ENCODE peak calls at places on chromosome 7, in eight cellular contexts. One of them, this sample, is unnamed.

GRCh38 chr7:132430863-132431822 is 145.1 kb downstream of the PLXNA4 start:
- DNase-seq in endothelial cell of umbilical vein: peak; percentile 92
- DNase-seq in sigmoid colon: peak; percentile 80
- DNase-seq in SK-N-SH: peak; percentile 47
- DNase-seq in vagina: no peak
- DNase-seq in Panc1: no peak
- DNase-seq in suprapubic skin: no peak
- DNase-seq in HCT116: no peak
- DNase-seq in this sample: no peak

GRCh38 chr7:132687981-132688383 is 111.7 kb upstream of the PLXNA4 start:
- DNase-seq in vagina: no peak
- DNase-seq in SK-N-SH: peak; percentile 38
- DNase-seq in suprapubic skin: no peak
- DNase-seq in Panc1: no peak
- DNase-seq in HCT116: no peak
- DNase-seq in sigmoid colon: no peak
- DNase-seq in endothelial cell of umbilical vein: no peak
- DNase-seq in this sample: no peak

GRCh38 chr7:418636-419280 is 100.9 kb downstream of the PDGFA start:
- DNase-seq in sigmoid colon: peak; percentile 61
- DNase-seq in endothelial cell of umbilical vein: no peak
- DNase-seq in suprapubic skin: no peak
- DNase-seq in SK-N-SH: peak; percentile 29
- DNase-seq in vagina: no peak
- DNase-seq in HCT116: no peak
- DNase-seq in Panc1: no peak
- DNase-seq in this sample: no peak

GRCh38 chr7:134891262-134892001 is 94.9 kb upstream of the AGBL3 start:
- DNase-seq in Panc1: peak; percentile 79
- DNase-seq in HCT116: peak; percentile 94
- DNase-seq in suprapubic skin: peak; percentile 91
- DNase-seq in sigmoid colon: peak; percentile 94
- DNase-seq in SK-N-SH: peak; percentile 88
- DNase-seq in endothelial cell of umbilical vein: no peak
- DNase-seq in vagina: peak; percentile 95
- DNase-seq in this sample: no peak

GRCh38 chr7:31327071-31327470 is 13.5 kb downstream of the NEUROD6 start:
- DNase-seq in HCT116: no peak
- DNase-seq in SK-N-SH: no peak
- DNase-seq in Panc1: no peak
- DNase-seq in suprapubic skin: no peak
- DNase-seq in vagina: no peak
- DNase-seq in endothelial cell of umbilical vein: no peak
- DNase-seq in sigmoid colon: no peak
- DNase-seq in this sample: no peak

GRCh38 chr7:46153951-46154787 is 233.1 kb upstream of the IGFBP3 start:
- DNase-seq in endothelial cell of umbilical vein: no peak
- DNase-seq in SK-N-SH: no peak
- DNase-seq in Panc1: no peak
- DNase-seq in suprapubic skin: no peak
- DNase-seq in HCT116: no peak
- DNase-seq in vagina: no peak
- DNase-seq in sigmoid colon: no peak
- DNase-seq in this sample: no peak

GRCh38 chr7:116030626-116031276 is at the start of gene TFEC:
- DNase-seq in endothelial cell of umbilical vein: peak; percentile 62
- DNase-seq in suprapubic skin: no peak
- DNase-seq in SK-N-SH: no peak
- DNase-seq in Panc1: no peak
- DNase-seq in HCT116: no peak
- DNase-seq in vagina: no peak
- DNase-seq in sigmoid colon: no peak
- DNase-seq in this sample: peak; percentile 92

GRCh38 chr7:91267558-91267955 is 3.3 kb downstream of the FZD1 start:
- DNase-seq in endothelial cell of umbilical vein: no peak
- DNase-seq in sigmoid colon: no peak
- DNase-seq in suprapubic skin: no peak
- DNase-seq in Panc1: no peak
- DNase-seq in vagina: no peak
- DNase-seq in HCT116: no peak
- DNase-seq in SK-N-SH: no peak
- DNase-seq in this sample: no peak

GRCh38 chr7:1103009-1103788 is 15.3 kb downstream of the GPER1 start:
- DNase-seq in SK-N-SH: no peak
- DNase-seq in Panc1: no peak
- DNase-seq in vagina: no peak
- DNase-seq in endothelial cell of umbilical vein: no peak
- DNase-seq in sigmoid colon: no peak
- DNase-seq in suprapubic skin: no peak
- DNase-seq in HCT116: no peak
- DNase-seq in this sample: no peak

GRCh38 chr7:134016942-134017303 is 110.2 kb upstream of the LRGUK start:
- DNase-seq in SK-N-SH: no peak
- DNase-seq in endothelial cell of umbilical vein: no peak
- DNase-seq in vagina: no peak
- DNase-seq in sigmoid colon: no peak
- DNase-seq in Panc1: no peak
- DNase-seq in suprapubic skin: no peak
- DNase-seq in HCT116: no peak
- DNase-seq in this sample: no peak

GRCh38 chr7:149194799-149195179 is 557 bp upstream of the ZNF282 start:
- DNase-seq in vagina: no peak
- DNase-seq in Panc1: no peak
- DNase-seq in HCT116: no peak
- DNase-seq in endothelial cell of umbilical vein: no peak
- DNase-seq in sigmoid colon: peak; percentile 39
- DNase-seq in SK-N-SH: no peak
- DNase-seq in suprapubic skin: no peak
- DNase-seq in this sample: no peak

GRCh38 chr7:13551503-13551902 is 438.0 kb downstream of the ETV1 start:
- DNase-seq in HCT116: no peak
- DNase-seq in sigmoid colon: no peak
- DNase-seq in Panc1: no peak
- DNase-seq in endothelial cell of umbilical vein: no peak
- DNase-seq in suprapubic skin: no peak
- DNase-seq in SK-N-SH: no peak
- DNase-seq in vagina: no peak
- DNase-seq in this sample: no peak

GRCh38 chr7:98265841-98266271 is 13.8 kb upstream of the TECPR1 start:
- DNase-seq in suprapubic skin: no peak
- DNase-seq in sigmoid colon: no peak
- DNase-seq in endothelial cell of umbilical vein: peak; percentile 59
- DNase-seq in HCT116: no peak
- DNase-seq in SK-N-SH: no peak
- DNase-seq in vagina: no peak
- DNase-seq in Panc1: no peak
- DNase-seq in this sample: no peak

GRCh38 chr7:40899151-40899550 is 764.3 kb downstream of the SUGCT start:
- DNase-seq in Panc1: no peak
- DNase-seq in vagina: no peak
- DNase-seq in SK-N-SH: no peak
- DNase-seq in suprapubic skin: peak; percentile 63
- DNase-seq in HCT116: no peak
- DNase-seq in sigmoid colon: peak; percentile 93
- DNase-seq in endothelial cell of umbilical vein: no peak
- DNase-seq in this sample: no peak

GRCh38 chr7:44881066-44881600 is 4.2 kb downstream of the PURB start:
- DNase-seq in sigmoid colon: no peak
- DNase-seq in HCT116: no peak
- DNase-seq in suprapubic skin: no peak
- DNase-seq in Panc1: no peak
- DNase-seq in vagina: no peak
- DNase-seq in endothelial cell of umbilical vein: peak; percentile 82
- DNase-seq in SK-N-SH: no peak
- DNase-seq in this sample: no peak

GRCh38 chr7:140625908-140626868 is 14.4 kb downstream of the DENND2A start:
- DNase-seq in vagina: peak; percentile 97
- DNase-seq in sigmoid colon: peak; percentile 98
- DNase-seq in suprapubic skin: peak; percentile 92
- DNase-seq in SK-N-SH: peak; percentile 69
- DNase-seq in HCT116: no peak
- DNase-seq in endothelial cell of umbilical vein: peak; percentile 60
- DNase-seq in Panc1: no peak
- DNase-seq in this sample: peak; percentile 5

GRCh38 chr7:46143949-46144917 is 223.2 kb upstream of the IGFBP3 start:
- DNase-seq in vagina: no peak
- DNase-seq in SK-N-SH: no peak
- DNase-seq in suprapubic skin: no peak
- DNase-seq in sigmoid colon: no peak
- DNase-seq in endothelial cell of umbilical vein: no peak
- DNase-seq in HCT116: no peak
- DNase-seq in Panc1: no peak
- DNase-seq in this sample: no peak

GRCh38 chr7:36153571-36154097 is 580 bp downstream of the EEPD1 start:
- DNase-seq in endothelial cell of umbilical vein: no peak
- DNase-seq in Panc1: no peak
- DNase-seq in suprapubic skin: peak; percentile 80
- DNase-seq in HCT116: no peak
- DNase-seq in sigmoid colon: peak; percentile 77
- DNase-seq in vagina: no peak
- DNase-seq in SK-N-SH: no peak
- DNase-seq in this sample: no peak

GRCh38 chr7:1200045-1200444 is 32.6 kb upstream of the UNCX start:
- DNase-seq in vagina: no peak
- DNase-seq in Panc1: no peak
- DNase-seq in suprapubic skin: no peak
- DNase-seq in HCT116: no peak
- DNase-seq in sigmoid colon: no peak
- DNase-seq in SK-N-SH: no peak
- DNase-seq in endothelial cell of umbilical vein: no peak
- DNase-seq in this sample: peak; percentile 12

GRCh38 chr7:135316648-135317313 is 83.1 kb downstream of the STRA8 start:
- DNase-seq in suprapubic skin: no peak
- DNase-seq in endothelial cell of umbilical vein: no peak
- DNase-seq in Panc1: no peak
- DNase-seq in SK-N-SH: no peak
- DNase-seq in vagina: no peak
- DNase-seq in HCT116: no peak
- DNase-seq in sigmoid colon: no peak
- DNase-seq in this sample: no peak

GRCh38 chr7:45696476-45696875 is 122.3 kb downstream of the ADCY1 start:
- DNase-seq in endothelial cell of umbilical vein: no peak
- DNase-seq in sigmoid colon: no peak
- DNase-seq in SK-N-SH: no peak
- DNase-seq in HCT116: no peak
- DNase-seq in Panc1: no peak
- DNase-seq in suprapubic skin: no peak
- DNase-seq in vagina: peak; percentile 65
- DNase-seq in this sample: no peak

GRCh38 chr7:46908770-46909169 is 673.1 kb downstream of the TNS3 start:
- DNase-seq in suprapubic skin: no peak
- DNase-seq in SK-N-SH: no peak
- DNase-seq in HCT116: no peak
- DNase-seq in endothelial cell of umbilical vein: peak; percentile 49
- DNase-seq in Panc1: no peak
- DNase-seq in vagina: no peak
- DNase-seq in sigmoid colon: no peak
- DNase-seq in this sample: no peak

GRCh38 chr7:2529161-2530075 is 9.8 kb downstream of the LFNG start:
- DNase-seq in HCT116: no peak
- DNase-seq in suprapubic skin: no peak
- DNase-seq in SK-N-SH: no peak
- DNase-seq in Panc1: no peak
- DNase-seq in endothelial cell of umbilical vein: peak; percentile 44
- DNase-seq in vagina: no peak
- DNase-seq in sigmoid colon: peak; percentile 88
- DNase-seq in this sample: no peak

GRCh38 chr7:43872401-43873165 is 3.3 kb upstream of the MRPS24 start:
- DNase-seq in Panc1: no peak
- DNase-seq in endothelial cell of umbilical vein: no peak
- DNase-seq in suprapubic skin: peak; percentile 76
- DNase-seq in sigmoid colon: peak; percentile 81
- DNase-seq in vagina: no peak
- DNase-seq in HCT116: no peak
- DNase-seq in SK-N-SH: peak; percentile 54
- DNase-seq in this sample: no peak

GRCh38 chr7:28165971-28166955 is 14.3 kb downstream of the JAZF1 start:
- DNase-seq in HCT116: no peak
- DNase-seq in SK-N-SH: no peak
- DNase-seq in sigmoid colon: no peak
- DNase-seq in endothelial cell of umbilical vein: no peak
- DNase-seq in vagina: no peak
- DNase-seq in Panc1: no peak
- DNase-seq in suprapubic skin: no peak
- DNase-seq in this sample: no peak

GRCh38 chr7:151172273-151173141 is 5.0 kb upstream of the GBX1 start:
- DNase-seq in SK-N-SH: peak; percentile 97
- DNase-seq in suprapubic skin: peak; percentile 84
- DNase-seq in sigmoid colon: peak; percentile 90
- DNase-seq in vagina: no peak
- DNase-seq in Panc1: peak; percentile 54
- DNase-seq in endothelial cell of umbilical vein: peak; percentile 76
- DNase-seq in HCT116: peak; percentile 61
- DNase-seq in this sample: no peak
- TF ChIP-seq POLR2AphosphoS5 in SK-N-SH: no peak
- TF ChIP-seq POLR2AphosphoS5 in suprapubic skin: no peak
- TF ChIP-seq POLR2AphosphoS5 in sigmoid colon: no peak
- TF ChIP-seq POLR2AphosphoS5 in vagina: peak; percentile 52
- TF ChIP-seq POLR2AphosphoS5 in Panc1: no peak
- TF ChIP-seq POLR2AphosphoS5 in endothelial cell of umbilical vein: no peak
- TF ChIP-seq POLR2AphosphoS5 in HCT116: peak; percentile 29
- TF ChIP-seq POLR2AphosphoS5 in this sample: no peak

DNA sequence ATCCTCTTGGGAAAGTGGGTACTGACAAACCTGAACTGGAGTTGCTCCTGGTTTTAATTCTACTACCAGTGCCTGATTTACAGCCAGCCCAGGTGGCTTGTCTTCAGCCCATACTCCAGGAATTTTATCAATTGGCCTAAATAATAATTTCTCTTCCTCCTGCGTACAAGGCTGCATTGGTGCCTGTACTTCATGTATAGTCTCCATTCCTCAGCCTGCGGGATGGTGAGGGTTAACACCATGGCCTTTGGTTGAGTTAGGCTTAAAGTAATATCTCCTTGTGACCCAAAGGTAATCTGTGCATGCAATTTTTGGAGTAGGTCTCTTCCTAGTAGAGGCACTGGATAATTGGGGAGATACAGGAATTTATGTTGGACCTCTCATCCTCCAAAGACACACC is 5.5 kb upstream of the ZNF117 start:
- DNase-seq in endothelial cell of umbilical vein: no peak
- DNase-seq in SK-N-SH: no peak
- DNase-seq in sigmoid colon: no peak
- DNase-seq in vagina: no peak
- DNase-seq in Panc1: no peak
- DNase-seq in suprapubic skin: no peak
- DNase-seq in HCT116: no peak
- DNase-seq in this sample: no peak
- H3K9me3 ChIP-seq in endothelial cell of umbilical vein: peaks cover 9% of the 10 kb centered on the region
- H3K9me3 ChIP-seq in SK-N-SH: no peaks in the 10 kb centered on the region
- H3K9me3 ChIP-seq in sigmoid colon: no peaks in the 10 kb centered on the region
- H3K9me3 ChIP-seq in vagina: peaks cover 18% of the 10 kb centered on the region
- H3K9me3 ChIP-seq in Panc1: peaks cover 29% of the 10 kb centered on the region
- H3K9me3 ChIP-seq in suprapubic skin: peaks cover 11% of the 10 kb centered on the region
- H3K9me3 ChIP-seq in HCT116: peaks cover 12% of the 10 kb centered on the region
- H3K9me3 ChIP-seq in this sample: peaks cover 4% of the 10 kb centered on the region

GRCh38 chr7:26182706-26183105 is 17.8 kb downstream of the HNRNPA2B1 start:
- DNase-seq in sigmoid colon: no peak
- DNase-seq in SK-N-SH: no peak
- DNase-seq in endothelial cell of umbilical vein: no peak
- DNase-seq in vagina: no peak
- DNase-seq in HCT116: no peak
- DNase-seq in suprapubic skin: no peak
- DNase-seq in Panc1: no peak
- DNase-seq in this sample: no peak
- H3K27ac ChIP-seq in sigmoid colon: peak overlapping the region; percentile 47
- H3K27ac ChIP-seq in SK-N-SH: no peak overlapping the region
- H3K27ac ChIP-seq in endothelial cell of umbilical vein: no peak overlapping the region
- H3K27ac ChIP-seq in vagina: no peak overlapping the region
- H3K27ac ChIP-seq in HCT116: peak overlapping the region; percentile 5
- H3K27ac ChIP-seq in suprapubic skin: no peak overlapping the region
- H3K27ac ChIP-seq in Panc1: peak overlapping the region; percentile 4
- H3K27ac ChIP-seq in this sample: peak overlapping the region; percentile 22

GRCh38 chr7:151736403-151736909 is 140.5 kb downstream of the PRKAG2 start:
- DNase-seq in endothelial cell of umbilical vein: peak; percentile 92
- DNase-seq in SK-N-SH: peak; percentile 76
- DNase-seq in suprapubic skin: peak; percentile 85
- DNase-seq in sigmoid colon: peak; percentile 90
- DNase-seq in Panc1: peak; percentile 97
- DNase-seq in HCT116: peak; percentile 65
- DNase-seq in vagina: peak; percentile 96
- DNase-seq in this sample: no peak
- TF ChIP-seq POLR2AphosphoS5 in endothelial cell of umbilical vein: no peak
- TF ChIP-seq POLR2AphosphoS5 in SK-N-SH: peak; percentile 68
- TF ChIP-seq POLR2AphosphoS5 in suprapubic skin: peak; percentile 50
- TF ChIP-seq POLR2AphosphoS5 in sigmoid colon: peak; percentile 40
- TF ChIP-seq POLR2AphosphoS5 in Panc1: peak; percentile 59
- TF ChIP-seq POLR2AphosphoS5 in HCT116: peak; percentile 57
- TF ChIP-seq POLR2AphosphoS5 in vagina: peak; percentile 81
- TF ChIP-seq POLR2AphosphoS5 in this sample: no peak

This sample was measured in SK-N-MC.